ENCODE peak calls at places on chromosomes 11 and 22, in four cellular contexts. Q, N, P and R are unnamed samples.

GRCh38 chr11:124745835-124746620 is 6.0 kb downstream of the VSIG2 start:
- DNase-seq in Q (no peak), N (no peak), P (no peak), R (no peak)

GRCh38 chr11:116536416-116536815 is 236.4 kb downstream of the BUD13 start:
- DNase-seq in Q (no peak), N (no peak), P (no peak), R (no peak)

GRCh38 chr11:58502004-58502403 is 5.9 kb downstream of the OR5B21 start:
- DNase-seq in Q (no peak), N (no peak), P (no peak), R (no peak)

GRCh38 chr11:71452354-71453020 is 516 bp upstream of the NADSYN1 start:
- DNase-seq in Q (peak), N (peak), P (no peak), R (no peak)

GRCh38 chr11:31702966-31703365 is 108.2 kb downstream of the PAX6 start:
- DNase-seq in Q (no peak), N (no peak), P (no peak), R (no peak)

GRCh38 chr11:73221451-73221850 is 3.4 kb downstream of the P2RY2 start:
- DNase-seq in Q (no peak), N (no peak), P (no peak), R (no peak)

GRCh38 chr11:9716275-9717039 is 52.6 kb downstream of the SWAP70 start:
- DNase-seq in Q (no peak), N (no peak), P (no peak), R (no peak)

GRCh38 chr11:28834877-28835276 is 726.7 kb downstream of the METTL15 start:
- DNase-seq in Q (no peak), N (no peak), P (no peak), R (no peak)

GRCh38 chr11:12680246-12680939 is 6.2 kb downstream of the TEAD1 start:
- DNase-seq in Q (peak), N (peak), P (peak), R (no peak)

GRCh38 chr11:39120890-39121289 is 2338.6 kb downstream of the LRRC4C start:
- DNase-seq in Q (no peak), N (no peak), P (no peak), R (no peak)

GRCh38 chr11:122202161-122202950 is 86.3 kb upstream of the BLID start:
- DNase-seq in Q (no peak), N (no peak), P (peak), R (no peak)

GRCh38 chr11:19777342-19778102 is 64.9 kb downstream of the NAV2 start:
- DNase-seq in Q (no peak), N (no peak), P (no peak), R (no peak)

GRCh38 chr22:30667092-30667485 is 586 bp downstream of the DUSP18 start:
- DNase-seq in Q (no peak), N (no peak), P (no peak), R (no peak)

GRCh38 chr11:36566407-36567053 is 1.3 kb upstream of the RAG1 start:
- DNase-seq in Q (no peak), N (no peak), P (no peak), R (no peak)

GRCh38 chr11:12318791-12319733 is 58.3 kb upstream of the PARVA start:
- DNase-seq in Q (no peak), N (no peak), P (no peak), R (no peak)

GRCh38 chr11:394034-394857 is at the start of gene PKP3:
- DNase-seq in Q (peak), N (peak), P (no peak), R (no peak)

DNA sequence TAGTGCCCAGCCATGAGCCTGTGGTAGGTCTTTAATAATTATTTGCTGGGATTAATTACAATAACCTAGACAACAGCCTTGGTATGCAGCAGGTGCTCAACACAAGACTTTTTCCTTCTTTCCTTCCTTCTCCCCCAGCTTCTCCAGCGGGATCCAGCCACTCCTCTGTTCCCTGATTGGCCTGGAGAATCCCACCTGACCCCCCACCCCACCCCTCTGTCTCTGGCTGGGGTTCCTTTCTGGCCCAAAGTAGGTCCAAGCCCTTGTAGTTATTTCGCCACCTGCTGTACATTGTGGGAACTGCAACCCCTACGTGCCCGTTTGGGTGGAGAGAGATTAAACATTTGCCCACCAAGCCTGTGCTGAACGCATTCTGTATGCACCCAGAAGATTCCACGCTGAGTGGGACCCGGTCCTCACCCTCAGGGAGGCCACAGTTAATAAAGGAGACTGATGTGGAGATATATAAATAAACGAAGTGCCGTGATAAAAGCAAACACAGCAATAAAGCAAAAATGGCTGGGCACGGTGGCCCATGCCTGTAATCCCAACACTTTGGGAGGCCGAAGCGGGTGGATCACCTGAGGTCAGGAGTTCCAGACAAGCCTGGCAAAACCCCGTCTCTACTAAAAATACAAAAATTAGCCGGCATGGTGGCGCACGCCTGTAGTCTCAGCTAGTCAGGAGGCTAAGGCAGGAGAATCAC is 32.1 kb upstream of the DGKZ start:
- DNase-seq in Q (no peak), N (peak), P (peak), R (peak)
- TF ChIP-seq CTCF in Q (peak), N (peak), P (peak), R (peak)

DNA sequence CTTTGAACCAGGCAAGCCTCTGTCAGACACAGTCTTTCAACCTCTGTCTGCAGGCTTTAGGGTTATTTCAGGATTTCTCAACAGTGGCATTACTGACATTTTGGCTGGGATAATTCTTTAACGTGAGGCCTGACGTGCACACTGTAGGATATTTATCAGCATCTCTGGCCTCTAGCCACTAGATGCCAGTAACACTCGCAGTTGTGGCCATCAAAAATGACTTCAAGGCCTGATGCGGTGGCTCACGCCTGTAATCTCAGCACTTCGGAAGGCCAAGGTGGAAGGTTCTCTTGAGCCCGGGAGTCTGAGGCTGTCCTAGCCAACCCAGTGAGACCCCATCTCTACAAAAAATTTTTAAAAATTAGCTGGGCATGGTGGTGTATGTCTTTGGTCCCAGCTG is 113.0 kb downstream of the CCDC81 start:
- DNase-seq in Q (no peak), N (no peak), P (no peak), R (no peak)
- TF ChIP-seq CTCF in Q (no peak), N (no peak), P (no peak), R (no peak)

GRCh38 chr22:25702571-25703167 is 39.3 kb upstream of the MYO18B start:
- DNase-seq in Q (no peak), N (no peak), P (no peak), R (no peak)

GRCh38 chr22:25704701-25705100 is 37.3 kb upstream of the MYO18B start:
- DNase-seq in Q (no peak), N (no peak), P (no peak), R (no peak)

GRCh38 chr22:25698986-25699385 is 43.0 kb upstream of the MYO18B start:
- DNase-seq in Q (no peak), N (no peak), P (no peak), R (no peak)

GRCh38 chr22:25700996-25701815 is 40.8 kb upstream of the MYO18B start:
- DNase-seq in Q (no peak), N (no peak), P (peak), R (peak)

DNA sequence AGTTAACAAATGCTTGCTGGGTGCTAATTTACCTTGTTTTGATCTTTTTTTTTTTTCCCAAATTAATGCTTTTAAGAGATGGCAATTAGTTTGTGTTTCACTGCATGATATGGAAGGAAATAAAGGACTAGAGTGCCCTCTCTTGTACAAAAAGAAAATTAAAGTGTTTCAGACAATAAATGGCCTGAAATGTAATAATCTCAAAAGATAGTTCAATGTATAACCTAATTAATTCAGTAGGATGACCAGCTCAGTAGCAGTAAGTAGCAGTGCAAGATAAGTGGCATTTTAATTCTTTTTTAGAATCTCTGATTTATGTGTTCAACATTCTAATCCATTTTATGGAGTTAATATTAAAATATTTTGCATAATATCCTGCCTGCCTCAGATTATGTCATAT is 39.9 kb upstream of the MYO18B start:
- DNase-seq in Q (no peak), N (no peak), P (no peak), R (no peak)
- TF ChIP-seq CTCF in Q (peak), N (peak), P (no peak), R (peak)

GRCh38 chr11:6703247-6704063 is 20.3 kb upstream of the MRPL17 start:
- DNase-seq in Q (no peak), N (peak), P (no peak), R (no peak)
- TF ChIP-seq CTCF in Q (peak), N (peak), P (no peak), R (peak)

GRCh38 chr11:115256326-115257197 is 247.7 kb downstream of the CADM1 start:
- DNase-seq in Q (no peak), N (no peak), P (no peak), R (no peak)

GRCh38 chr11:115255006-115255762 is 249.0 kb downstream of the CADM1 start:
- DNase-seq in Q (no peak), N (no peak), P (no peak), R (no peak)

GRCh38 chr11:115258216-115258615 is 246.0 kb downstream of the CADM1 start:
- DNase-seq in Q (no peak), N (no peak), P (no peak), R (no peak)

DNA sequence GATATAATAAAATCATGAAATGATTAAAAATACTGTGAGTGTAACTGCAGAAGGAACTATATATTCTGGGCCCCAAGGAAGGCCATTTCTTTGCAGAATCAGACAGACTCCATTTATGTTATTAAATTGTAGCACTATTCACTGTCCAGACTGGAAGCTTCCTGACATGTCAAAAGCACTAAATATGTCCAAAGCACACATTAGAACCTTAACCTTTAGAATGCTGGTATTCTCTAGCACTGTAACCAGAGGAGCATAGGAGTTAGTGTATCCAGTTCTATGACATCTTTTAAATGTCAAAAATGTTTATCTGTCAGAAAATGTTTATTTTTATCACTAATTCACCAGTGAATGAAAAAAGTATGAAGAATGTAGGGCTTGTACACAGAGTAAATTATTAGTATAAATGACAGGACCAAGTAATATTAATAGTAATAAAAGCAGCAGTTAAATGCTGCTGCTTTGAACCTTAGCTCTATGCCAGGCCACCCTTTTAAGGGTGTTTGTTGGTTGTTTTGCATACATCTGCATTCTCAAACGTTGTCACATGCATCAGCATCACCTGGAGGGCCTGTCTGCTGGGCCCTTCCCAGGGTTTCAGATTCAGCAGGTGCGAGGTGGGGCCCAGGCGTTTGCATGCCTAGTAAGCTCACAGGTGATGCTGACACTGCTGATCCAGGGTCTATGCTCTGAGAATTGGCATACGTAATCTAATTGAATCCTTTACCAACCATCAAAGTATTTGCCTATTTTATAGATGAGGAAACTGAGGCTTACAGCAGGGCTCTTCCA is 246.7 kb downstream of the CADM1 start:
- DNase-seq in Q (no peak), N (no peak), P (no peak), R (no peak)
- TF ChIP-seq CTCF in Q (no peak), N (no peak), P (no peak), R (no peak)

DNA sequence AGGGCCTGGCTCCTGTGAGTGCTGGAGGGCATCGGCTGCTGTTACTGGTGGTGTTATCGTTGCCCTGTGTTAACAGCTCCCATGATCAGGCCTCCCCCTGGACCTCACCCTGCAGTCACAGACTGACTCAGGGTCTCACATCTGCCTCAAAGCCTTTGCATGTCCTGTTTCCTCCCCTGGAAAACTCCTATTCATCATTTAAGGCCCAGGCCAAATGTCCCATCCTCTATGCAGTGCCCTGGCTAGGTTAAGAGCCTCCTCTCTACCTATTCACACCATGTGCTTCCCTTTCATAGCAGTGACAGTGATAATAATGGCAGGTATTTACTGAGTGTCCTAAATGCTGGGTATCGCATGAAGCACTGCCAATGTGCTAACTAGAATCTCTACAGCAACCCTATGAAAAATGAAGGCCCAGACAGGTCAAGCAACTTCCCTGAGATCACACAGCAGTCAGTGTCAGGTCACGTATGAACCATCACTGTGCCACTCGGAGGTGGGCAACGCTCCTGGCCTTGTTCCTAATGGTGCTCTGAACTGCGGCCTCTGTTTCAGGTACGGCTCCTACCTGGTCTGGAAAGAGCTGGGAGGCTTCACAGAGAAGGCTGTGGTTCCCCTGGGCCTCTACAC is 9.3 kb downstream of the TSPO start:
- DNase-seq in Q (no peak), N (no peak), P (no peak), R (no peak)
- TF ChIP-seq CTCF in Q (no peak), N (no peak), P (no peak), R (no peak)

GRCh38 chr11:133249065-133249464 is 283.2 kb downstream of the OPCML start:
- DNase-seq in Q (no peak), N (no peak), P (no peak), R (no peak)
- TF ChIP-seq CTCF in Q (no peak), N (no peak), P (no peak), R (no peak)

GRCh38 chr11:68973219-68973618 is 7.6 kb downstream of the MRGPRD start:
- DNase-seq in Q (peak), N (no peak), P (no peak), R (no peak)

GRCh38 chr11:68977781-68978625 is 2.8 kb downstream of the MRGPRD start:
- DNase-seq in Q (peak), N (no peak), P (peak), R (no peak)

GRCh38 chr11:68976563-68976962 is 4.2 kb downstream of the MRGPRD start:
- DNase-seq in Q (peak), N (no peak), P (no peak), R (no peak)

GRCh38 chr11:68976095-68976494 is 4.7 kb downstream of the MRGPRD start:
- DNase-seq in Q (peak), N (no peak), P (no peak), R (no peak)

DNA sequence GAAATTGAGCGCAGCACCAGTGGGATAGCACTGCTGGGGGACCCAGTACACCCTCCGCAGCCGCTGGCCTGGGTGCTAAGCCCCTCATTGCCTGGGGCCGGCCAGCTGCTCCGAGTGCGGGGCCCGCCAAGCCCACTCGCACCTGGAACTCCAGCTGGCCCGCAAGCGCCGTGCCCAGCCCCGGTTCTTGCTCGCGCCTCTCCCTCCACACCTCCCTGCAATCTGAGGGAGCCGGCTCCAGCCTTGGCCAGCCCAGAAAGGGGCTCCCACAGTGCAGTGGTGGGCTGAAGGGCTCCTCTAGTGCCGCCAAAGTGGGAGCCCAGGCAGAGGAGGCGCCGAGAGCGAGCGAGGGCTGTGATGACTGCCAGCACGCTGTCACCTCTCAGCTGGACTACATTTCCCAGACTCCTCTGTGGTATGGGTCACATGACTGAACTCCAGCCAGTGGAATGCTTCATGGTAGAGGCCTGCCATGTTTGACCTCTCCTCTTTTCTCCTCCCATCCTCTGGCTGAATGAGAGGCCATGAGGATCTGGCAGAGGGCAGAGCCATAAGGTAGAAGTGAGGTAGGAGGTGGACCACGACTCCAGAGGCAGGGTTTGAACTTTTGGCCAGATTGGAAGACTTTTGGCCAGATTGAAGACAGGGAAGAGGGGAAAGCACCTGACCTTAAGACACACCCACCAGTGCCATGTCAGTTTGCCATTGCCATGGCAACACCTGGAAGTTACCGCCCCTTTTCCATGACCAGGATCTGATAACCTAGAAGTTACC is 6.2 kb downstream of the MRGPRD start:
- DNase-seq in Q (peak), N (no peak), P (no peak), R (no peak)
- TF ChIP-seq CTCF in Q (no peak), N (no peak), P (no peak), R (no peak)

GRCh38 chr11:67616431-67617242 is 9.9 kb downstream of the NDUFV1 start:
- DNase-seq in Q (no peak), N (no peak), P (no peak), R (no peak)

GRCh38 chr11:67617243-67617953 is 10.7 kb downstream of the NDUFV1 start:
- DNase-seq in Q (no peak), N (no peak), P (no peak), R (no peak)

GRCh38 chr11:67614730-67615454 is 8.2 kb downstream of the NDUFV1 start:
- DNase-seq in Q (no peak), N (no peak), P (no peak), R (no peak)

GRCh38 chr11:67613960-67614715 is 7.4 kb downstream of the NDUFV1 start:
- DNase-seq in Q (peak), N (peak), P (no peak), R (no peak)

DNA sequence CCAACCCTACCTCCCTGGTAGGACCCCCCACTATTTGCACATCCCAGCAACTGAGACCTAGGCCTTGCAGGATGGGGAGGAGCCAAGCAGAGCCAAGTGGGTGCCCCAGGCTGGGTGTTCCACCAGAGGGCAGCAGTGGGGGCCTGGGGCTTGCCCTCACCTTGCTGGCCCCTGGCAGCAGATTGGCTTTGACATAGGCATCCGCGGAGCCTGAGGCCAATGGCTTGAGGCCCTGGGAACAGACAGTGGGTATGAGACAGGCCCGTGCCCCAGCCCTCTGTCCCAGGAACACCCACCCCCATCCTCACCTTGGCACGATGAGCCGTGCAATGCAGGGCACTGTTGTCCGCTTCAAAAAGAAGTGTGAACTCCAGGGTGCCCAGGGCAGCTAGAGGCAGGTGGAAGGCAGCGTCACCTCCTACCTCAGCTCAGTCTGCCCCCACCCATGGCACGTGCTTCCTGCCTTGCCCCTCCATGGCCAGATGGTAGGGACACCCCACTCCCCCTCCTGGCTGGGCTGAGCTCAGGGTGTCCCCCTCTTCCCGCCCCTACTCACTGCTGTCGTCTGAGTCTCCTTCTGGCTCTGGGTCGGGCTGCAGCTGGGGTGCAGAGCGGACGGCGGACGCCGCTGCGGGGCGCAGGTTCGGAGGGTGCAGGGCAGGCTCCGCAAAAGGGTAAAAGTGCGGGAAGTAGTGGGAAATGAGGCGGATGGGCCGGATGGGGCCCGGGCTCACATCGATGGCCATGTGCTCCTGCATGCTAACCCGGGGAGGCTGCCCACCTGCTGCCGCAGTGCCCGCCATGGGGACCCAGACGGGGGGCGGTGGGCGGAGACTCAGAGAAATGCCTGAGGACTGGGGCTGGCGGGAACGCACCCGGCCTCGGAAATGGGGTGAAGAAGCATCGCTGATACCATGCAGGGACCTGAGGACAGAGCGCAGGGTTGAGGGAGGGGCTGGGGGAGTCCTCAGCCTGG is 9.0 kb downstream of the NDUFV1 start:
- DNase-seq in Q (peak), N (no peak), P (no peak), R (no peak)
- TF ChIP-seq CTCF in Q (peak), N (no peak), P (no peak), R (peak)